ENCODE peak calls at places on chromosome 18, in seven cellular contexts. H is SK-N-SH, W is endodermal cell, I is HCT116, Q is mesenchymal stem cell, R is MM.1S, Y is GM23248. T is an unnamed sample.

GRCh38 chr18:80232710-80233109 is 14.6 kb downstream of the PARD6G start:
- DNase-seq in H (no peak), W (peak; percentile 26), I (no peak), Q (no peak), R (no peak), Y (no peak), T (no peak)

GRCh38 chr18:79552696-79553095 is 126.9 kb upstream of the CTDP1 start:
- DNase-seq in H (no peak), W (peak; percentile 50), I (no peak), Q (no peak), R (no peak), Y (no peak), T (no peak)

GRCh38 chr18:50065527-50065926 is 129.4 kb downstream of the MYO5B start:
- DNase-seq in H (no peak), W (no peak), I (no peak), Q (no peak), R (no peak), Y (no peak), T (no peak)

GRCh38 chr18:3710712-3711269 is 260.8 kb downstream of the TGIF1 start:
- DNase-seq in H (peak; percentile 20), W (no peak), I (no peak), Q (no peak), R (no peak), Y (peak; percentile 56), T (no peak)

GRCh38 chr18:40347261-40347660 is 1607.8 kb upstream of the PIK3C3 start:
- DNase-seq in H (no peak), W (no peak), I (no peak), Q (no peak), R (no peak), Y (no peak), T (no peak)

GRCh38 chr18:21085579-21086161 is 25.9 kb downstream of the ROCK1 start:
- DNase-seq in H (no peak), W (no peak), I (no peak), Q (no peak), R (no peak), Y (peak; percentile 12), T (no peak)

GRCh38 chr18:75110846-75111415 is 98.0 kb downstream of the PTGR3 start:
- DNase-seq in H (no peak), W (no peak), I (no peak), Q (no peak), R (no peak), Y (no peak), T (no peak)

GRCh38 chr18:7059276-7059675 is 58.3 kb downstream of the LAMA1 start:
- DNase-seq in H (peak; percentile 17), W (no peak), I (no peak), Q (no peak), R (no peak), Y (no peak), T (no peak)

GRCh38 chr18:74868461-74868860 is 270.8 kb downstream of the ZNF407 start:
- DNase-seq in H (no peak), W (peak; percentile 63), I (no peak), Q (no peak), R (no peak), Y (no peak), T (no peak)

GRCh38 chr18:56447972-56448371 is 190.4 kb downstream of the TXNL1 start:
- DNase-seq in H (no peak), W (no peak), I (no peak), Q (no peak), R (no peak), Y (no peak), T (no peak)

GRCh38 chr18:5417342-5417741 is 121.8 kb upstream of the ZBTB14 start:
- DNase-seq in H (no peak), W (no peak), I (no peak), Q (peak; percentile 1), R (no peak), Y (peak; percentile 24), T (no peak)

GRCh38 chr18:29434650-29435049 is 1257.7 kb upstream of the CDH2 start:
- DNase-seq in H (no peak), W (no peak), I (no peak), Q (peak; percentile 3), R (no peak), Y (no peak), T (no peak)

GRCh38 chr18:79402977-79403722 is 7.4 kb downstream of the NFATC1 start:
- DNase-seq in H (no peak), W (peak; percentile 69), I (no peak), Q (no peak), R (no peak), Y (peak; percentile 86), T (no peak)

GRCh38 chr18:48777026-48777736 is 173.6 kb downstream of the SMAD7 start:
- DNase-seq in H (peak; percentile 90), W (peak; percentile 92), I (no peak), Q (peak; percentile 81), R (peak; percentile 68), Y (peak; percentile 61), T (peak; percentile 83)

GRCh38 chr18:50665519-50665918 is 105.6 kb downstream of the MAPK4 start:
- DNase-seq in H (no peak), W (peak; percentile 27), I (no peak), Q (no peak), R (no peak), Y (no peak), T (no peak)

GRCh38 chr18:63477972-63478371 is 1.2 kb downstream of the SERPINB5 start:
- DNase-seq in H (no peak), W (peak; percentile 62), I (no peak), Q (peak; percentile 29), R (no peak), Y (peak; percentile 24), T (no peak)

GRCh38 chr18:47926101-47926850 is 4.2 kb downstream of the SMAD2 start:
- DNase-seq in H (peak; percentile 21), W (peak; percentile 71), I (no peak), Q (no peak), R (no peak), Y (no peak), T (no peak)

GRCh38 chr18:57918601-57919000 is 115.5 kb upstream of the ATP8B1 start:
- DNase-seq in H (no peak), W (no peak), I (no peak), Q (no peak), R (no peak), Y (no peak), T (no peak)

GRCh38 chr18:77905011-77905410 is 655.4 kb downstream of the GALR1 start:
- DNase-seq in H (no peak), W (no peak), I (no peak), Q (no peak), R (no peak), Y (no peak), T (no peak)

GRCh38 chr18:77905449-77906055 is 655.9 kb downstream of the GALR1 start:
- DNase-seq in H (no peak), W (no peak), I (no peak), Q (no peak), R (no peak), Y (no peak), T (no peak)

GRCh38 chr18:77906103-77906502 is 656.5 kb downstream of the GALR1 start:
- DNase-seq in H (no peak), W (no peak), I (no peak), Q (no peak), R (no peak), Y (no peak), T (no peak)

GRCh38 chr18:77911973-77912372 is 662.3 kb downstream of the GALR1 start:
- DNase-seq in H (no peak), W (no peak), I (no peak), Q (no peak), R (no peak), Y (no peak), T (no peak)

GRCh38 chr18:77910347-77910746 is 660.7 kb downstream of the GALR1 start:
- DNase-seq in H (no peak), W (no peak), I (no peak), Q (no peak), R (no peak), Y (no peak), T (no peak)
- H3K4me1 ChIP-seq in H (no peaks in the 10 kb centered on the region), W (no peaks in the 10 kb centered on the region), I (no peaks in the 10 kb centered on the region), Q (no peaks in the 10 kb centered on the region), R (no peaks in the 10 kb centered on the region), Y (no peaks in the 10 kb centered on the region), T (no peaks in the 10 kb centered on the region)

GRCh38 chr18:22711381-22711717 is 221.8 kb upstream of the RBBP8 start:
- DNase-seq in H (no peak), W (no peak), I (no peak), Q (no peak), R (no peak), Y (peak; percentile 29), T (no peak)

GRCh38 chr18:22713511-22713910 is 219.6 kb upstream of the RBBP8 start:
- DNase-seq in H (no peak), W (no peak), I (no peak), Q (peak; percentile 23), R (no peak), Y (no peak), T (no peak)

GRCh38 chr18:22709288-22710060 is 223.7 kb upstream of the RBBP8 start:
- DNase-seq in H (no peak), W (no peak), I (no peak), Q (peak; percentile 65), R (no peak), Y (peak; percentile 47), T (no peak)

GRCh38 chr18:22705328-22705727 is 227.8 kb upstream of the RBBP8 start:
- DNase-seq in H (no peak), W (no peak), I (no peak), Q (peak; percentile 83), R (no peak), Y (peak; percentile 84), T (no peak)

GRCh38 chr18:22710628-22711380 is 222.3 kb upstream of the RBBP8 start:
- DNase-seq in H (peak; percentile 20), W (peak; percentile 68), I (no peak), Q (peak; percentile 54), R (no peak), Y (peak; percentile 59), T (no peak)
- H3K9ac ChIP-seq in H (peak overlapping the region; percentile 37), W (no peak overlapping the region), I (no peak overlapping the region), Q (peak overlapping the region; percentile 86), R (no peak overlapping the region), Y (peak overlapping the region; percentile 41), T (no peak overlapping the region)

GRCh38 chr18:35495821-35496368 is 1.9 kb downstream of the INO80C start:
- DNase-seq in H (no peak), W (no peak), I (no peak), Q (peak; percentile 62), R (no peak), Y (peak; percentile 27), T (no peak)
- H3K4me1 ChIP-seq in H (peaks cover 8% of the 10 kb centered on the region), W (peaks cover 17% of the 10 kb centered on the region), I (peaks cover 10% of the 10 kb centered on the region), Q (peaks cover 16% of the 10 kb centered on the region), R (peaks cover 8% of the 10 kb centered on the region), Y (peaks cover 7% of the 10 kb centered on the region), T (peaks cover 70% of the 10 kb centered on the region)

GRCh38 chr18:34223893-34224422 is 755 bp downstream of the NOL4 start:
- DNase-seq in H (peak; percentile 40), W (peak; percentile 51), I (no peak), Q (no peak), R (no peak), Y (peak; percentile 3), T (no peak)

GRCh38 chr18:34222396-34223163 is 2.1 kb downstream of the NOL4 start:
- DNase-seq in H (peak; percentile 64), W (peak; percentile 87), I (no peak), Q (peak; percentile 28), R (peak; percentile 32), Y (peak; percentile 29), T (no peak)

GRCh38 chr18:34225218-34225553 is 473 bp upstream of the NOL4 start:
- DNase-seq in H (no peak), W (no peak), I (no peak), Q (no peak), R (no peak), Y (no peak), T (no peak)

GRCh38 chr18:34223164-34223892 is 1.4 kb downstream of the NOL4 start:
- DNase-seq in H (peak; percentile 57), W (peak; percentile 85), I (no peak), Q (no peak), R (no peak), Y (peak; percentile 9), T (no peak)

GRCh38 chr18:34224423-34225217 is at the start of gene NOL4:
- DNase-seq in H (peak; percentile 89), W (peak; percentile 99), I (no peak), Q (peak; percentile 35), R (no peak), Y (peak; percentile 22), T (no peak)
- H3K9ac ChIP-seq in H (no peak within 1 kb of the TSS), W (peak within 1 kb of the TSS; percentile 27), I (no peak within 1 kb of the TSS), Q (no peak within 1 kb of the TSS), R (no peak within 1 kb of the TSS), Y (no peak within 1 kb of the TSS), T (no peak within 1 kb of the TSS)

T was measured in Karpas-422.